ENCODE peak calls at places on chromosomes 4 and X, in four cellular contexts. G, S, A and W are unnamed samples. For H3K9me3, the result is how much of the 10 kb centered on the place peaks cover.

GRCh38 chr4:148026022-148026421 is 294.1 kb downstream of the ARHGAP10 start:
- DNase-seq in G (no peak), A (no peak), S (no peak), W (no peak)

GRCh38 chr4:156751486-156751885 is 220.1 kb downstream of the PDGFC start:
- DNase-seq in G (no peak), A (no peak), S (no peak), W (no peak)

GRCh38 chrX:40169193-40170086 is 71.7 kb upstream of the BCOR start:
- DNase-seq in S (peak), G (peak), A (no peak), W (peak)

GRCh38 chr4:77240469-77241066 is 83.6 kb downstream of the CCNG2 start:
- DNase-seq in S (peak), G (peak), A (peak), W (peak)

GRCh38 chrX:123731987-123732678 is 719 bp downstream of the THOC2 start:
- DNase-seq in G (no peak), A (no peak), S (peak), W (peak)

GRCh38 chr4:94665500-94666398 is 92.0 kb upstream of the BMPR1B start:
- DNase-seq in S (no peak), G (no peak), A (no peak), W (no peak)

GRCh38 chrX:9865804-9866471 is 79.7 kb downstream of the SHROOM2 start:
- DNase-seq in S (no peak), G (no peak), A (no peak), W (no peak)

GRCh38 chr4:7434766-7435150 is at the start of gene PSAPL1:
- DNase-seq in S (peak), G (no peak), A (peak), W (no peak)

GRCh38 chrX:110449312-110449711 is 90.7 kb downstream of the RTL9 start:
- DNase-seq in S (no peak), A (no peak), G (no peak), W (no peak)

GRCh38 chr4:177596991-177597390 is 154.8 kb upstream of the AGA start:
- DNase-seq in A (no peak), G (no peak), S (no peak), W (no peak)

GRCh38 chrX:51257490-51257889 is 75.1 kb upstream of the NUDT10 start:
- DNase-seq in A (no peak), G (no peak), S (no peak), W (no peak)

GRCh38 chr4:183971938-183972490 is 66.9 kb downstream of the STOX2 start:
- DNase-seq in A (peak), S (no peak), G (no peak), W (no peak)

GRCh38 chr4:74619931-74620702 is 174.2 kb downstream of the BTC start:
- DNase-seq in G (no peak), S (no peak), A (no peak), W (no peak)

GRCh38 chr4:85318415-85318814 is 156.5 kb upstream of the ARHGAP24 start:
- DNase-seq in A (no peak), G (no peak), S (no peak), W (no peak)

GRCh38 chr4:151561551-151562256 is 152.7 kb downstream of the FHIP1A start:
- DNase-seq in A (no peak), S (no peak), G (no peak), W (no peak)

GRCh38 chr4:162038112-162038511 is 125.7 kb downstream of the FSTL5 start:
- DNase-seq in A (no peak), G (no peak), S (no peak), W (no peak)

GRCh38 chrX:38817004-38817703 is 15.9 kb downstream of the MID1IP1 start:
- DNase-seq in G (no peak), A (peak), S (peak), W (no peak)

GRCh38 chrX:128106630-128107029 is 54.4 kb upstream of the ACTRT1 start:
- DNase-seq in G (no peak), S (no peak), A (no peak), W (no peak)

GRCh38 chr4:108170729-108171540 is 2.2 kb upstream of the LEF1 start:
- DNase-seq in S (no peak), A (no peak), G (no peak), W (no peak)

GRCh38 chrX:69018416-69019072 is 146.7 kb downstream of the PJA1 start:
- DNase-seq in G (no peak), S (no peak), A (no peak), W (no peak)

GRCh38 chr4:166104623-166105022 is 231.6 kb downstream of the TLL1 start:
- DNase-seq in G (no peak), S (no peak), A (no peak), W (no peak)

GRCh38 chrX:47579537-47579936 is 2.7 kb upstream of the TIMP1 start:
- DNase-seq in A (no peak), S (no peak), G (no peak), W (no peak)

GRCh38 chr4:69859140-69859539 is 805 bp downstream of the SULT1E1 start:
- DNase-seq in S (no peak), A (no peak), G (no peak), W (no peak)

GRCh38 chrX:24468245-24468644 is 3.2 kb downstream of the PDK3 start:
- DNase-seq in A (no peak), G (no peak), S (no peak), W (no peak)

GRCh38 chr4:109266891-109267290 is 35.6 kb downstream of the COL25A1 start:
- DNase-seq in S (no peak), A (no peak), G (no peak), W (no peak)

GRCh38 chr4:140947507-140947906 is 185.8 kb downstream of the RNF150 start:
- DNase-seq in S (no peak), G (no peak), A (no peak), W (no peak)

GRCh38 chr4:80268081-80268823 is 1.8 kb downstream of the FGF5 start:
- DNase-seq in S (no peak), G (no peak), A (no peak), W (no peak)

GRCh38 chr4:243407-243806 is 61.9 kb downstream of the ZNF732 start:
- DNase-seq in G (no peak), A (no peak), S (no peak), W (no peak)

GRCh38 chr4:91746551-91746950 is 557.2 kb upstream of the GRID2 start:
- DNase-seq in S (no peak), G (no peak), A (no peak), W (no peak)

GRCh38 chr4:94516067-94516466 is 64.3 kb downstream of the PDLIM5 start:
- DNase-seq in G (no peak), S (no peak), A (no peak), W (no peak)

GRCh38 chr4:37693450-37694190 is 7.4 kb upstream of the RELL1 start:
- DNase-seq in A (no peak), S (no peak), G (no peak), W (no peak)

GRCh38 chr4:118904418-118904817 is 15.8 kb downstream of the SYNPO2 start:
- DNase-seq in S (peak), G (no peak), A (no peak), W (no peak)

GRCh38 chrX:30822719-30823118 is 66.3 kb downstream of the TAB3 start:
- DNase-seq in S (no peak), G (no peak), A (no peak), W (no peak)

GRCh38 chr4:95929448-95930064 is 89.7 kb downstream of the PDHA2 start:
- DNase-seq in A (no peak), G (no peak), S (no peak), W (no peak)
- H3K9me3 ChIP-seq in A (half or more), G (under half), S (under half), W (under half)

GRCh38 chrX:143081231-143081630 is 55.5 kb downstream of the SPANXN4 start:
- DNase-seq in G (no peak), A (no peak), S (no peak), W (no peak)

GRCh38 chrX:143082537-143082936 is 56.8 kb downstream of the SPANXN4 start:
- DNase-seq in G (no peak), A (no peak), S (no peak), W (no peak)
- H3K9me3 ChIP-seq in G (under half), A (under half), S (under half), W (under half)

GRCh38 chr4:6059375-6059805 is 41.2 kb upstream of the C4orf50 start:
- DNase-seq in A (no peak), S (no peak), G (no peak), W (no peak)
- H3K9me3 ChIP-seq in A (under half), S (under half), G (under half), W (under half)

DNA sequence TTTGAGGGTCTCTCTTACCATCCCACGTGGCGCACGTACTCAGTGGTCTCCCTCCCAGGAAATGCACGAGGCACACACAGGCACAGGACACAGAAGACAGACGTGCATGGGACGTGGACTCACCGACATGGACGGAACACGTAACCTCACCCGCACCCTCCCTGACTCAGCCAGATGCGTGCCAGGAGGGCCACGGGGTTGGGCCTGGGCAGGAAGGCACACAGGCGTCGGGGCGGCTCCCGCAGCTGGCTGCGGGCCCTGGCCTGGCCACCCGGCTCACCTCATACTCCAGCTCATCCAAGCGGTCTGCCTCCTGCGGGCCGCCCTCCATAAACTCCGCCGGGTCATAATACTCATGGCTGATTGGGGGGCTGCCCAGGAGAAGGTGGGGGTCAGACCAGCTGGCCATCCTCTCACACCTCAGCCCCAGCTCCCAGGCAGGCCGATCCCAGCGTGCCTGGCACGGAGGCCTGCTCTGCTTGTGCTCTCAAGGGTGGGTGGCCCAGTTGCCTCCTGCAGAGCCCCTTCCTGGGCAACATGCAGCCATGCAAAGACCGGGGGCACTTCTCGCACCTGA is 12.6 kb downstream of the SSR4 start:
- DNase-seq in A (no peak), G (no peak), S (no peak), W (no peak)
- H3K9me3 ChIP-seq in A (under half), G (under half), S (under half), W (under half)